ENCODE peak calls at places on chromosome 16, in nine cellular contexts. H, J, K, T, D, F, P, Q and Y are unnamed samples.

GRCh38 chr16:10590342-10590741 is 9.9 kb upstream of the EMP2 start:
- DNase-seq in H (no peak), J (no peak), K (no peak), T (no peak), D (no peak), F (no peak), P (no peak), Q (no peak), Y (no peak)

GRCh38 chr16:23258919-23259237 is 43.2 kb upstream of the SCNN1B start:
- DNase-seq in H (peak; percentile 43), J (no peak), K (no peak), T (no peak), D (peak; percentile 35), F (no peak), P (no peak), Q (no peak), Y (no peak)

GRCh38 chr16:80317132-80318098 is 223.4 kb upstream of the DYNLRB2 start:
- DNase-seq in H (no peak), J (no peak), K (no peak), T (no peak), D (peak; percentile 25), F (no peak), P (no peak), Q (no peak), Y (no peak)

GRCh38 chr16:75580-76501 is 2.2 kb upstream of the MPG start:
- DNase-seq in H (peak; percentile 60), J (peak; percentile 54), K (peak; percentile 94), T (peak; percentile 41), D (peak; percentile 81), F (no peak), P (no peak), Q (no peak), Y (peak; percentile 95)

GRCh38 chr16:47139561-47140185 is 4.1 kb downstream of the NETO2 start:
- DNase-seq in H (no peak), J (no peak), K (no peak), T (no peak), D (no peak), F (no peak), P (no peak), Q (no peak), Y (no peak)

GRCh38 chr16:75109732-75110243 is 6.8 kb downstream of the LDHD start:
- DNase-seq in H (peak; percentile 69), J (no peak), K (peak; percentile 66), T (no peak), D (no peak), F (no peak), P (peak; percentile 79), Q (no peak), Y (peak; percentile 81)

GRCh38 chr16:15539197-15539596 is 103.8 kb downstream of the MARF1 start:
- DNase-seq in H (no peak), J (peak; percentile 61), K (no peak), T (no peak), D (no peak), F (no peak), P (no peak), Q (no peak), Y (no peak)

GRCh38 chr16:47507701-47508100 is 46.6 kb downstream of the PHKB start:
- DNase-seq in H (no peak), J (no peak), K (no peak), T (peak; percentile 8), D (no peak), F (no peak), P (no peak), Q (no peak), Y (no peak)

GRCh38 chr16:73996624-73997339 is 299.8 kb upstream of the PSMD7 start:
- DNase-seq in H (peak; percentile 63), J (no peak), K (no peak), T (no peak), D (no peak), F (no peak), P (no peak), Q (no peak), Y (no peak)

GRCh38 chr16:84454611-84455010 is 49.8 kb downstream of the MEAK7 start:
- DNase-seq in H (no peak), J (no peak), K (no peak), T (no peak), D (no peak), F (no peak), P (peak; percentile 62), Q (no peak), Y (peak; percentile 15)

GRCh38 chr16:27242868-27243590 is 25.5 kb downstream of the NSMCE1 start:
- DNase-seq in H (no peak), J (no peak), K (no peak), T (peak; percentile 96), D (peak; percentile 55), F (no peak), P (peak; percentile 82), Q (peak; percentile 71), Y (peak; percentile 73)

GRCh38 chr16:62088731-62089410 is 52.6 kb upstream of the CDH8 start:
- DNase-seq in H (no peak), J (no peak), K (no peak), T (no peak), D (no peak), F (no peak), P (no peak), Q (no peak), Y (no peak)

DNA sequence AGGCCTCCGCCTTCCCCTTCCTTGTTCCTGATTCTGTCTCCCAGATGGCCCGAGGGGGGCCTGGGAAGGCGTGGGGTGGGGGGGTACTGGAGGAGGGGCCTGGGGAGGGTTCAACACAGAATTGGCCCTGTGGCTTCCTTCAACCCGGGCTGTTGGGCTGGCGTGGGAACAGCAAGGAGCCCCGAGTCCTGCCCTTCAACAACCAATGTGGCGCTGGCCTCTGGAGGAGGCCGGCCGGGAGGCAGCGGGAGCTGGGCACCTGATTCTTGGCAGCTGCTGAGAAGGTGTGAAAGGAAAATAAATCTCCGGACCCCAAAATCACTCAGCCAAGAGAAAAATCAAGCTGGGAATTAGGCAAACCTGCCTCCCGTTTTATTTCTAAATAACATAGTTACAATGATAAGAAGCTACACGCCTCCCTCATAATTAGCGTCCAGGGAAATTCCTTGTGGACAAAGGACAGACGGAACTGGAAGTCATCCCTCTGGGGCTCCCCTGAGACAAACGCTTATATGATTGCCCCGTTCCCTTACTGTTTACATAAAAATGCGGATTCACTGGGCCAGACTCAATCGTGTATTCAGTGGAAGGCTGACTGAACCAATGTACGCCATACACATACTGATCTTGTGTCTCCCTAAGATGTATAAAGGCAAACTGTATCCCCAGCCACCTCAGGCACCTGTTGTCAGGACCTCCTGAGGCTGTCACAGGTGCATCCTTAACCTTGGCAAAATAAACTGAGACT is 1.8 kb upstream of the APRT start:
- DNase-seq in H (no peak), J (no peak), K (no peak), T (no peak), D (no peak), F (no peak), P (no peak), Q (no peak), Y (no peak)
- TF ChIP-seq POLR2AphosphoS5 in H (no peak), J (no peak), K (no peak), T (no peak), D (no peak), F (no peak), P (no peak), Q (no peak), Y (no peak)

GRCh38 chr16:4455951-4456350 is 18.5 kb downstream of the NMRAL1 start:
- DNase-seq in H (no peak), J (no peak), K (no peak), T (no peak), D (no peak), F (no peak), P (no peak), Q (no peak), Y (no peak)
- TF ChIP-seq POLR2AphosphoS5 in H (no peak), J (no peak), K (no peak), T (no peak), D (no peak), F (no peak), P (no peak), Q (no peak), Y (no peak)

DNA sequence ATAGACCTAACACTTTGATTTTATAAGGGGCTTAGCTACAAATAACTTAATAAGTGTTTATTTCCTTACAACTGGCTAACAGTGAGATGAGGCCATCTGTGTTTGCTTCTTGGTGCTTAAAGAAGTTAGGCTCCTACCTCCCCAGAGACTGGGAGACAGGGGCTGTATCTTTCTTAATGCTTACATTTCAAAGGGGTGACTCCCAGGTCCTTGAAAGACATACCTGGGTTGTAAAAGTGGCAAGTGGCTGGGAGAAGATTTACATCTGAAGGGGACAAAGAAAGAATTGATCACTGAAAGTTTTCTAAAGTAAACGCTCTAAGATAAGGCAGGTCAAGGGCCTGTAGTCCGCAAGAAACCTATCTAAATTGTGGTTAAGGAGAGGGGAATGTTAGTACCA is 196.8 kb downstream of the CNTNAP4 start:
- DNase-seq in H (no peak), J (no peak), K (no peak), T (no peak), D (no peak), F (no peak), P (no peak), Q (no peak), Y (no peak)
- TF ChIP-seq POLR2AphosphoS5 in H (no peak), J (no peak), K (no peak), T (no peak), D (no peak), F (no peak), P (no peak), Q (no peak), Y (no peak)

GRCh38 chr16:54929090-54930033 is 1.3 kb upstream of the IRX5 start:
- DNase-seq in H (peak; percentile 100), J (peak; percentile 91), K (peak; percentile 100), T (peak; percentile 98), D (peak; percentile 99), F (peak; percentile 99), P (peak; percentile 97), Q (peak; percentile 60), Y (peak; percentile 97)
- TF ChIP-seq POLR2AphosphoS5 in H (peak; percentile 93), J (no peak), K (no peak), T (no peak), D (peak; percentile 38), F (peak; percentile 46), P (no peak), Q (no peak), Y (no peak)

GRCh38 chr16:77739493-77739892 is 17.2 kb downstream of the NUDT7 start:
- DNase-seq in H (no peak), J (no peak), K (no peak), T (no peak), D (no peak), F (no peak), P (no peak), Q (no peak), Y (no peak)
- TF ChIP-seq POLR2AphosphoS5 in H (no peak), J (no peak), K (no peak), T (no peak), D (no peak), F (no peak), P (no peak), Q (no peak), Y (no peak)

DNA sequence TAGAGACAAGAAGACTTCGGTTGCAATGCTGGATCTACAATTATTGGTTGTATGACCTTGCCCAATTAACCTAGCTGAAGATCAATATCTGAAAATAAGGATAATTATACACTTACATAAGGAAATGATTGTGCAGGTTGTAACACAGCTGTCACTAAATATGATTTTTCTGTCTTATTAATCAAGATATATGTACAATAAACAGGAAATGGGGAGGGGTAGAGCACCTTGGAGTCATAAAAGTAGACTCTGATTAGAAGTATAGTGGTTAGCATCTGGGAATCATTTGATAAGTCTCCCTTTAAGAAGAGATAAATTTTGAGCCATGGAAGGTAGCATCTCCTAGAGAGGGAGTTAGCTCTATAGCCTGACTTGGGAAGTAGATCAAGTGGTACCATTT is 369.2 kb downstream of the SHISA9 start:
- DNase-seq in H (no peak), J (no peak), K (no peak), T (no peak), D (no peak), F (no peak), P (no peak), Q (no peak), Y (no peak)
- TF ChIP-seq POLR2AphosphoS5 in H (no peak), J (no peak), K (no peak), T (no peak), D (no peak), F (no peak), P (no peak), Q (no peak), Y (no peak)

GRCh38 chr16:70746040-70746707 is 54.8 kb downstream of the VAC14 start:
- DNase-seq in H (peak; percentile 69), J (peak; percentile 33), K (peak; percentile 93), T (peak; percentile 36), D (peak; percentile 83), F (peak; percentile 96), P (no peak), Q (no peak), Y (peak; percentile 94)
- TF ChIP-seq POLR2AphosphoS5 in H (no peak), J (no peak), K (no peak), T (no peak), D (peak; percentile 68), F (no peak), P (no peak), Q (no peak), Y (peak; percentile 63)